ENCODE peak calls at places on chromosomes 11 and 22, in nine cellular contexts. I is naive thymus-derived CD4-positive, alpha-beta T cell; R is activated CD8-positive, alpha-beta memory T cell treated with anti-CD3 and anti-CD28 coated beads, Interleukin-2, amount 50 U/mL, for 4 hours; X is mesendoderm; H is CD8-positive, alpha-beta memory T cell; S is transverse colon; Y is caudate nucleus; J is SW480; G is neuronal stem cell. K is an unnamed sample.

GRCh38 chr11:61609970-61610347 is 29.1 kb upstream of the SYT7 start:
- DNase-seq in I (no peak), R (no peak), X (peak; percentile 83), H (no peak), S (no peak), Y (peak; percentile 9), J (peak; percentile 69), G (no peak), K (no peak)

GRCh38 chr22:17106785-17107546 is 14.2 kb downstream of the TMEM121B start:
- DNase-seq in I (peak; percentile 33), R (peak; percentile 38), X (no peak), H (no peak), S (no peak), Y (no peak), J (no peak), G (no peak), K (no peak)

GRCh38 chr11:4093519-4094347 is 866 bp upstream of the RRM1 start:
- DNase-seq in I (no peak), R (no peak), X (no peak), H (no peak), S (no peak), Y (no peak), J (peak; percentile 41), G (no peak), K (no peak)

GRCh38 chr11:11620966-11621880 is 582 bp downstream of the GALNT18 start:
- DNase-seq in I (no peak), R (no peak), X (no peak), H (no peak), S (peak; percentile 31), Y (no peak), J (peak; percentile 57), G (peak; percentile 40), K (no peak)

GRCh38 chr11:110979696-110980095 is 265.8 kb upstream of the POU2AF2 start:
- DNase-seq in I (no peak), R (no peak), X (no peak), H (no peak), S (no peak), Y (no peak), J (no peak), G (no peak), K (no peak)

GRCh38 chr11:1942541-1943260 is 4.4 kb upstream of the MRPL23 start:
- DNase-seq in I (no peak), R (no peak), X (no peak), H (no peak), S (no peak), Y (no peak), J (no peak), G (no peak), K (no peak)

GRCh38 chr11:128859563-128860441 is 7.3 kb downstream of the KCNJ1 start:
- DNase-seq in I (peak; percentile 66), R (peak; percentile 72), X (peak; percentile 85), H (peak; percentile 68), S (peak; percentile 71), Y (peak; percentile 2), J (peak; percentile 43), G (peak; percentile 69), K (peak; percentile 67)

GRCh38 chr22:22465094-22465602 is 43.4 kb downstream of the ZNF280B start:
- DNase-seq in I (no peak), R (no peak), X (no peak), H (no peak), S (no peak), Y (no peak), J (no peak), G (no peak), K (no peak)

GRCh38 chr22:28245579-28246224 is 326.6 kb upstream of the PITPNB start:
- DNase-seq in I (no peak), R (no peak), X (peak; percentile 55), H (no peak), S (no peak), Y (no peak), J (peak; percentile 42), G (no peak), K (no peak)

GRCh38 chr11:76075699-76076098 is 130.6 kb downstream of the WNT11 start:
- DNase-seq in I (no peak), R (no peak), X (no peak), H (no peak), S (no peak), Y (no peak), J (no peak), G (no peak), K (no peak)

GRCh38 chr11:34165786-34166557 is 60.5 kb downstream of the NAT10 start:
- DNase-seq in I (no peak), R (no peak), X (peak; percentile 50), H (no peak), S (no peak), Y (no peak), J (no peak), G (no peak), K (no peak)

GRCh38 chr22:35582218-35582860 is 34.8 kb downstream of the MB start:
- DNase-seq in I (no peak), R (no peak), X (no peak), H (no peak), S (no peak), Y (no peak), J (no peak), G (no peak), K (no peak)

GRCh38 chr22:37334461-37334858 is 52.2 kb downstream of the CYTH4 start:
- DNase-seq in I (no peak), R (no peak), X (no peak), H (no peak), S (no peak), Y (no peak), J (no peak), G (no peak), K (no peak)

GRCh38 chr11:5151713-5152153 is 2.8 kb downstream of the OR52A1 start:
- DNase-seq in I (no peak), R (no peak), X (peak; percentile 37), H (no peak), S (no peak), Y (no peak), J (no peak), G (no peak), K (no peak)

GRCh38 chr22:19109198-19110063 is 12.8 kb downstream of the DGCR2 start:
- DNase-seq in I (peak; percentile 88), R (no peak), X (no peak), H (peak; percentile 39), S (peak; percentile 52), Y (no peak), J (no peak), G (no peak), K (peak; percentile 79)

GRCh38 chr11:86805873-86806310 is 5.5 kb downstream of the PRSS23 start:
- DNase-seq in I (no peak), R (no peak), X (no peak), H (no peak), S (no peak), Y (no peak), J (no peak), G (no peak), K (no peak)

GRCh38 chr11:45919806-45920530 is 2.3 kb upstream of the PEX16 start:
- DNase-seq in I (no peak), R (peak; percentile 12), X (peak; percentile 34), H (no peak), S (no peak), Y (no peak), J (no peak), G (no peak), K (no peak)

GRCh38 chr11:2275334-2276279 is 5.2 kb upstream of the ASCL2 start:
- DNase-seq in I (no peak), R (no peak), X (no peak), H (no peak), S (no peak), Y (no peak), J (no peak), G (no peak), K (no peak)

GRCh38 chr11:10878408-10879214 is 20.8 kb upstream of the ZBED5 start:
- DNase-seq in I (peak; percentile 64), R (no peak), X (peak; percentile 90), H (no peak), S (no peak), Y (no peak), J (peak; percentile 65), G (peak; percentile 17), K (peak; percentile 56)

GRCh38 chr11:70007796-70008195 is 70.3 kb upstream of the ANO1 start:
- DNase-seq in I (no peak), R (no peak), X (no peak), H (no peak), S (no peak), Y (no peak), J (no peak), G (no peak), K (no peak)

GRCh38 chr11:33375688-33376311 is 118.6 kb downstream of the HIPK3 start:
- DNase-seq in I (no peak), R (no peak), X (peak; percentile 43), H (no peak), S (no peak), Y (peak; percentile 42), J (peak; percentile 19), G (peak; percentile 37), K (no peak)

GRCh38 chr22:27999876-28000275 is 80.8 kb upstream of the PITPNB start:
- DNase-seq in I (no peak), R (no peak), X (no peak), H (no peak), S (no peak), Y (no peak), J (no peak), G (no peak), K (no peak)

GRCh38 chr22:36226189-36226588 is 13.1 kb downstream of the APOL2 start:
- DNase-seq in I (no peak), R (no peak), X (no peak), H (no peak), S (no peak), Y (no peak), J (no peak), G (no peak), K (no peak)

GRCh38 chr11:59755701-59756495 is 722 bp downstream of the STX3 start:
- DNase-seq in I (no peak), R (peak; percentile 60), X (peak; percentile 90), H (peak; percentile 49), S (peak; percentile 87), Y (no peak), J (peak; percentile 75), G (peak; percentile 51), K (peak; percentile 20)

GRCh38 chr11:2311456-2312201 is 9.8 kb downstream of the TSPAN32 start:
- DNase-seq in I (no peak), R (no peak), X (no peak), H (no peak), S (no peak), Y (no peak), J (no peak), G (no peak), K (no peak)

GRCh38 chr11:69301491-69302401 is 7.8 kb downstream of the MYEOV start:
- DNase-seq in I (no peak), R (no peak), X (peak; percentile 51), H (no peak), S (peak; percentile 83), Y (no peak), J (peak; percentile 95), G (no peak), K (no peak)

GRCh38 chr22:25626146-25626992 is 61.9 kb downstream of the GRK3 start:
- DNase-seq in I (no peak), R (no peak), X (no peak), H (no peak), S (no peak), Y (no peak), J (no peak), G (no peak), K (no peak)

GRCh38 chr11:64799256-64799924 is 3.6 kb downstream of the MAP4K2 start:
- DNase-seq in I (no peak), R (no peak), X (no peak), H (no peak), S (no peak), Y (no peak), J (no peak), G (no peak), K (no peak)

GRCh38 chr22:29784451-29785361 is 17.5 kb downstream of the UQCR10 start:
- DNase-seq in I (no peak), R (no peak), X (no peak), H (no peak), S (no peak), Y (peak; percentile 39), J (no peak), G (no peak), K (no peak)

GRCh38 chr22:35914665-35915476 is 113.8 kb downstream of the RBFOX2 start:
- DNase-seq in I (peak; percentile 28), R (no peak), X (peak; percentile 98), H (no peak), S (peak; percentile 68), Y (peak; percentile 82), J (peak; percentile 83), G (peak; percentile 87), K (no peak)

GRCh38 chr11:19977941-19978340 is 182.3 kb downstream of the DBX1 start:
- DNase-seq in I (no peak), R (no peak), X (no peak), H (no peak), S (no peak), Y (no peak), J (no peak), G (no peak), K (no peak)

K was measured in central memory CD4-positive, alpha-beta T cell.